ENCODE peak calls at places on chromosomes 4 and X, in nine cellular contexts. J, X, L, O, B, W, R, N and C are unnamed samples.

GRCh38 chr4:22021116-22021515 is 72.5 kb upstream of the KCNIP4 start:
- DNase-seq in X (no peak), N (no peak), B (no peak), W (no peak), R (no peak), O (no peak), J (no peak), L (no peak), C (no peak)

GRCh38 chr4:24569662-24570061 is 14.7 kb downstream of the DHX15 start:
- DNase-seq in R (no peak), O (no peak), W (no peak), N (no peak), J (no peak), B (no peak), L (no peak), X (no peak), C (no peak)

GRCh38 chr4:103198111-103198765 is at the start of gene CENPE:
- DNase-seq in J (peak; percentile 89), W (peak; percentile 88), L (peak; percentile 84), X (peak; percentile 86), O (peak; percentile 84), N (peak; percentile 93), B (peak; percentile 72), R (peak; percentile 83), C (peak; percentile 80)

GRCh38 chr4:6689506-6689960 is 4.1 kb upstream of the S100P start:
- DNase-seq in N (no peak), J (no peak), B (no peak), O (no peak), W (no peak), X (no peak), L (no peak), R (no peak), C (no peak)

GRCh38 chr4:32798471-32798870 is 2078.3 kb downstream of the PCDH7 start:
- DNase-seq in X (no peak), N (no peak), B (no peak), R (no peak), L (no peak), O (no peak), J (no peak), W (no peak), C (no peak)

GRCh38 chr4:80307183-80307735 is 28.3 kb upstream of the CFAP299 start:
- DNase-seq in L (no peak), O (no peak), J (no peak), X (no peak), W (no peak), N (peak; percentile 18), R (no peak), B (no peak), C (no peak)

GRCh38 chrX:38458071-38458470 is 103.3 kb upstream of the TSPAN7 start:
- DNase-seq in B (no peak), W (no peak), O (no peak), N (peak; percentile 1), X (no peak), J (no peak), L (no peak), R (no peak), C (no peak)

GRCh38 chr4:127006509-127006908 is 626.2 kb upstream of the INTU start:
- DNase-seq in N (no peak), J (no peak), X (no peak), O (no peak), W (no peak), L (no peak), B (no peak), R (no peak), C (no peak)

GRCh38 chr4:61064636-61065035 is 135.5 kb upstream of the ADGRL3 start:
- DNase-seq in L (no peak), B (no peak), W (no peak), N (no peak), J (no peak), X (no peak), R (no peak), O (no peak), C (no peak)

GRCh38 chrX:22095306-22095705 is 63.2 kb downstream of the PHEX start:
- DNase-seq in O (no peak), X (no peak), B (no peak), W (no peak), N (peak; percentile 54), R (peak; percentile 57), J (peak; percentile 68), L (no peak), C (no peak)

GRCh38 chrX:74593593-74593992 is 20.8 kb downstream of the RLIM start:
- DNase-seq in R (no peak), X (no peak), W (no peak), J (no peak), N (peak; percentile 59), L (no peak), O (no peak), B (no peak), C (no peak)

DNA sequence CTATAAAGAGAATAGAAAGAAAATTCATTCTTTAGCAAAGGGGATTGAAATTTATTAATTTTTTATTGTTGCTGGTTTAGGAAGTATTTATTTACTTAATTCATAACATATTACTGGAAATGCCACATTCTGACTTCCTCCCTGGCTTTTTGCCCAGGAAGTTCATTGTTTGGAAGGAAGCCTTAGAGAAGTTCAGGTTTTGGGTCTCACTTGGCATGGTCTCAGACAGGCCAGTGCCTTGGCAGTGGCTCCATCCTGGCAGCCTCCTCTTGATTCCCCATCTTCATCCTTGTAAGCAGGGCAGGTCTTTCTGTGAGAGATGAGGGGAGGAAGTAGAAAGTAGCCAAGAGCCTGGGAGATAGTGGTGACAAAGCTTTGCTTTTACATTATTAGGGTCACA is 50.5 kb downstream of the IL15 start:
- DNase-seq in O (no peak), R (no peak), J (no peak), W (no peak), X (no peak), L (no peak), B (no peak), N (peak; percentile 44), C (no peak)
- H3K4me1 ChIP-seq in O (no peaks in the 10 kb centered on the region), R (no peaks in the 10 kb centered on the region), J (peaks cover 4% of the 10 kb centered on the region), W (no peaks in the 10 kb centered on the region), X (peaks cover 13% of the 10 kb centered on the region), L (no peaks in the 10 kb centered on the region), B (no peaks in the 10 kb centered on the region), N (no peaks in the 10 kb centered on the region), C (peaks cover 18% of the 10 kb centered on the region)

GRCh38 chr4:153159728-153160221 is 44.5 kb upstream of the TRIM2 start:
- DNase-seq in N (peak; percentile 65), X (no peak), J (no peak), B (no peak), L (no peak), O (no peak), R (no peak), W (no peak), C (no peak)

GRCh38 chr4:153160856-153161598 is 43.2 kb upstream of the TRIM2 start:
- DNase-seq in R (no peak), J (no peak), B (no peak), O (no peak), X (no peak), W (no peak), N (no peak), L (no peak), C (no peak)

GRCh38 chr4:153161599-153161971 is 42.7 kb upstream of the TRIM2 start:
- DNase-seq in X (no peak), O (no peak), N (no peak), R (no peak), J (no peak), B (no peak), L (no peak), W (no peak), C (no peak)

GRCh38 chr4:153156263-153156662 is 48.0 kb upstream of the TRIM2 start:
- DNase-seq in L (peak; percentile 35), W (no peak), X (no peak), N (peak; percentile 22), R (no peak), B (no peak), O (peak; percentile 34), J (no peak), C (no peak)

GRCh38 chr4:153159016-153159415 is 45.2 kb upstream of the TRIM2 start:
- DNase-seq in W (no peak), B (no peak), X (no peak), N (no peak), O (no peak), L (no peak), J (no peak), R (no peak), C (no peak)
- H3K4me1 ChIP-seq in W (peaks cover 3% of the 10 kb centered on the region), B (no peaks in the 10 kb centered on the region), X (no peaks in the 10 kb centered on the region), N (peaks cover 4% of the 10 kb centered on the region), O (peaks cover 3% of the 10 kb centered on the region), L (peaks cover 2% of the 10 kb centered on the region), J (no peaks in the 10 kb centered on the region), R (no peaks in the 10 kb centered on the region), C (peaks cover 12% of the 10 kb centered on the region)

DNA sequence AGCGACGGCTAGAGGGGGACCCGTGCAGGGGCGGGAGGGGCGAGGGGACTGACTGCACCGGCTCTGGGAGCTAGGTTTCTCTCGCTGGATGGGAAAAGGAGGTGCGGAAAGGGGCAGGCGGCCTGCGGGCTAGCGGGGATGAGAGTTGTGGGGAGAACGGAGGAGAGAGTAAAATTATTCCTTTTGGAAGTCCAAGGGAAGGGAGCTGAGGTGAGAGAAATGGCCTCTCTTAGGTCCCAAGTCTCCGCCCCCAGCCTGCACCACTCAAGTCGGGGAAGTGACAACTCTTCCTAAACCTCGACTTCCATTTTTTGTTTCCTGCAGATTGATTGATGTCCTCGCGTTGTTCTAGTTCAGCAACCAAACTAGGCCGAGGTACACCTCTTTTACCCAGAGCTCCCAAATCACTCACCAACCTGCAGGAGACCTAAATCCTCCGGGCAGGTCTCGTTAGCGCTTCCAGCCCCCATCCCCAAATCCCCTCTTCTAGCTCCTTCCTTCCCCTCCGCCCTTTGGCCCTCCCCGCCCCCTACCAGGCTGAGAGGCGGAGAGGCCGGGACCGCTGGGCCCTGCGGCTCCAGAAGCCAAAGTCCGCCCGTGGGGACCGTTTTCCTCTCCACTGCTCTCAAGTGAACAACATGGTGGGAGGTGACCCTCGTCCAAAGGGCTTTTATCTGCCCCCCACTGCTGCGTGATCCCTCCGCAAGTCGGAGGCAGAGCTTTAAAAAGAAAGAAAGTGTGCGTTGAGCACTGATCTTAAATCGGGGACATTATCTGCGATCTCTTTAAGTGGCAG is 7.3 kb downstream of the PITX2 start:
- DNase-seq in L (no peak), R (no peak), J (no peak), X (no peak), W (no peak), O (no peak), N (no peak), B (no peak), C (no peak)
- H3K4me1 ChIP-seq in L (no peaks in the 10 kb centered on the region), R (no peaks in the 10 kb centered on the region), J (peaks cover 7% of the 10 kb centered on the region), X (peaks cover 5% of the 10 kb centered on the region), W (peaks cover 2% of the 10 kb centered on the region), O (no peaks in the 10 kb centered on the region), N (no peaks in the 10 kb centered on the region), B (no peaks in the 10 kb centered on the region), C (no peaks in the 10 kb centered on the region)

DNA sequence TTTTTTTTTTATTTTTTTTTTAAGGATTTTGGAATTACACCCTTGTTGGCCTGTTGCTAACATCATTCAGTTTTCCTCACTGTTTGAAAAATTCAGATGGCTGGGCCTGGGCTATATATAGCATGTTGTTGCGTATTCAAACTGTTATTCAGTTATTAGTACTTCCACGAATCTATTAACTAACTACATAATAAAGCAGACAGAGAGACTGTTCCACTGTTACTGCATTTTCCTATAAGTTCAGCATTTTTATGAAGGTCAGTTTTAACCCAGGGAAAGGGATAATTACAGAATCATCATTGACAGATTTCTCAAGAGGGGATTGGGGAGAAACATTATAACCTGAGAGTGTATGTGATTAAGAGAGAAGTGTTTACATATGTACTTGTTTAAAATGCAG is 3.1 kb downstream of the DOCK11 start:
- DNase-seq in W (no peak), B (no peak), L (no peak), X (no peak), O (no peak), R (no peak), N (no peak), J (no peak), C (no peak)
- H3K4me1 ChIP-seq in W (no peaks in the 10 kb centered on the region), B (no peaks in the 10 kb centered on the region), L (peaks cover 50% of the 10 kb centered on the region), X (no peaks in the 10 kb centered on the region), O (peaks cover 21% of the 10 kb centered on the region), R (no peaks in the 10 kb centered on the region), N (peaks cover 13% of the 10 kb centered on the region), J (no peaks in the 10 kb centered on the region), C (no peaks in the 10 kb centered on the region)